ENCODE peak calls at places on chromosomes 12 and 14, in nine cellular contexts. V, Z, E, J, C, D, S, U and Y are unnamed samples.

GRCh38 chr14:77268989-77269595 is 1.9 kb downstream of the NGB start:
- DNase-seq in J (peak), D (no peak), S (no peak), Z (no peak), U (no peak), C (no peak), V (no peak), E (no peak), Y (no peak)

GRCh38 chr12:50256761-50257160 is 26.6 kb downstream of the LIMA1 start:
- DNase-seq in J (no peak), V (no peak), C (no peak), D (no peak), S (no peak), E (no peak), U (no peak), Z (no peak), Y (no peak)

GRCh38 chr12:54041097-54041690 is 8.3 kb downstream of the HOXC5 start:
- DNase-seq in S (no peak), J (no peak), E (no peak), U (no peak), C (no peak), Z (no peak), V (no peak), D (no peak), Y (no peak)

GRCh38 chr12:69621551-69621950 is 10.8 kb upstream of the LRRC10 start:
- DNase-seq in V (no peak), U (no peak), Z (no peak), J (no peak), C (no peak), S (no peak), D (no peak), E (no peak), Y (no peak)

GRCh38 chr12:101044512-101045074 is 165.4 kb downstream of the SLC5A8 start:
- DNase-seq in J (no peak), S (no peak), U (no peak), C (no peak), Z (no peak), D (no peak), V (no peak), E (no peak), Y (no peak)

GRCh38 chr12:84502907-84503787 is 409.5 kb downstream of the SLC6A15 start:
- DNase-seq in C (no peak), J (peak), E (peak), S (peak), Z (peak), V (no peak), D (peak), U (peak), Y (no peak)

GRCh38 chr14:104547310-104547997 is 32.1 kb upstream of the C14orf180 start:
- DNase-seq in V (no peak), S (no peak), U (no peak), Z (no peak), J (no peak), C (no peak), D (no peak), E (no peak), Y (peak)

GRCh38 chr14:104731925-104732294 is 7.9 kb downstream of the ADSS1 start:
- DNase-seq in D (no peak), E (no peak), U (no peak), C (no peak), Z (no peak), J (no peak), V (no peak), S (no peak), Y (no peak)

GRCh38 chr12:90631581-90631980 is 323.4 kb downstream of the CCER1 start:
- DNase-seq in V (no peak), C (no peak), S (no peak), J (no peak), D (no peak), E (no peak), Z (no peak), U (no peak), Y (no peak)

GRCh38 chr12:20188930-20189653 is 179.2 kb upstream of the PDE3A start:
- DNase-seq in E (no peak), J (no peak), Z (no peak), D (no peak), S (no peak), V (no peak), U (no peak), C (no peak), Y (no peak)

GRCh38 chr12:107304588-107305532 is 211.5 kb upstream of the CRY1 start:
- DNase-seq in D (no peak), J (no peak), Z (no peak), E (no peak), S (no peak), U (no peak), C (no peak), V (no peak), Y (no peak)

GRCh38 chr12:64550758-64551157 is 59.5 kb upstream of the RASSF3 start:
- DNase-seq in Z (no peak), U (no peak), E (no peak), V (no peak), S (no peak), D (no peak), C (no peak), J (no peak), Y (no peak)

GRCh38 chr12:82608706-82609105 is 78.0 kb upstream of the TMTC2 start:
- DNase-seq in V (no peak), U (no peak), S (no peak), J (peak), D (no peak), E (no peak), Z (no peak), C (no peak), Y (no peak)

GRCh38 chr14:101134851-101135486 is 231.4 kb upstream of the RTL1 start:
- DNase-seq in Z (no peak), J (no peak), U (no peak), E (no peak), D (no peak), C (no peak), V (no peak), S (no peak), Y (no peak)

GRCh38 chr12:19198272-19198671 is 68.7 kb downstream of the PLEKHA5 start:
- DNase-seq in C (no peak), J (peak), S (no peak), U (no peak), V (no peak), E (no peak), D (no peak), Z (no peak), Y (no peak)

GRCh38 chr14:102591372-102591943 is 991 bp upstream of the RCOR1 start:
- DNase-seq in J (peak), D (peak), S (peak), Z (peak), E (peak), C (no peak), V (peak), U (peak), Y (peak)

GRCh38 chr12:108685469-108686247 is 45.7 kb downstream of the CORO1C start:
- DNase-seq in U (no peak), Z (no peak), S (no peak), D (no peak), J (no peak), E (no peak), V (no peak), C (no peak), Y (no peak)